ENCODE peak calls at places on chromosomes 6 and 20, in four cellular contexts. H, L, B and Y are unnamed samples.

GRCh38 chr20:22353586-22353985 is 230.8 kb downstream of the FOXA2 start:
- DNase-seq in B (no peak), H (no peak), L (no peak), Y (no peak)

GRCh38 chr6:28349344-28349891 is 329 bp upstream of the ZKSCAN3 start:
- DNase-seq in B (no peak), H (no peak), L (no peak), Y (no peak)

GRCh38 chr6:27553123-27553904 is 80.4 kb upstream of the ZNF184 start:
- DNase-seq in L (peak; percentile 83), H (no peak), B (peak; percentile 82), Y (peak; percentile 30)

GRCh38 chr6:121651420-121651819 is 216.0 kb downstream of the GJA1 start:
- DNase-seq in L (no peak), H (no peak), B (no peak), Y (no peak)

GRCh38 chr6:154164397-154164796 is 125.4 kb downstream of the OPRM1 start:
- DNase-seq in H (no peak), B (no peak), L (no peak), Y (no peak)

GRCh38 chr20:63775096-63775978 is 35.8 kb downstream of the SLC2A4RG start:
- DNase-seq in B (no peak), L (peak; percentile 48), H (no peak), Y (no peak)

GRCh38 chr6:1485678-1486077 is 96.3 kb downstream of the FOXF2 start:
- DNase-seq in L (no peak), B (no peak), H (no peak), Y (no peak)

GRCh38 chr20:46507760-46508407 is 5.5 kb downstream of the ZNF334 start:
- DNase-seq in L (no peak), B (no peak), H (no peak), Y (no peak)

GRCh38 chr6:110476046-110476849 is at the start of gene SLC22A16:
- DNase-seq in L (no peak), H (no peak), B (no peak), Y (peak; percentile 37)

GRCh38 chr6:99344289-99344688 is 5.2 kb downstream of the FAXC start:
- DNase-seq in B (no peak), H (no peak), L (no peak), Y (no peak)

GRCh38 chr20:44038681-44039123 is 124.0 kb downstream of the TOX2 start:
- DNase-seq in B (no peak), L (no peak), H (no peak), Y (no peak)

GRCh38 chr6:14598017-14598864 is 480.7 kb downstream of the CD83 start:
- DNase-seq in B (no peak), H (no peak), L (no peak), Y (no peak)

GRCh38 chr20:43837856-43838702 is 76.6 kb upstream of the TOX2 start:
- DNase-seq in L (no peak), B (no peak), H (no peak), Y (no peak)

GRCh38 chr6:5315883-5316282 is 54.6 kb downstream of the FARS2 start:
- DNase-seq in H (no peak), L (no peak), B (no peak), Y (no peak)

GRCh38 chr6:109526905-109527628 is 44.0 kb upstream of the ZBTB24 start:
- DNase-seq in L (peak; percentile 62), H (no peak), B (peak; percentile 28), Y (no peak)

GRCh38 chr20:37341632-37342031 is 4.3 kb upstream of the SRC start:
- DNase-seq in L (no peak), B (no peak), H (no peak), Y (no peak)

DNA sequence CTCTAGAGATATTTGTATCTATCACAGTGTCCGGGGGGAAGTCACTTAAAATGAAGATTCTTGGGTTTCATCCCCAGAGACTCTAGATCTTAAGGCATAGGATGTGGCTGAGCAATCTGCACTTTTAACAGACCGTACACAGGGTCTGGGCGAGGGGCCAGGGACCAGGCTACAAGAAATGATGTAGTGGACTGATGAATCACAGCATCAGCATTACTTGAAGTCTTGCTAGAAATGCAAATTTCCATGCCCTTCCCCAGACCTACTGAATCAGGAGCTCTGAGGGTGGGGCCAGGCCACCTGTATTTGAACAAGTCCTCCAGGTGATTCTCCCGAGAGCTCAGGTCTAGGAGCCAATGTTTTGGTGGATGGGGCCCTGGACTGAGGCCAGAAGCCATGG is 168.4 kb downstream of the DOK5 start:
- DNase-seq in B (no peak), H (no peak), L (no peak), Y (no peak)
- TF ChIP-seq SPI1 in B (no peak), H (no peak), L (no peak), Y (no peak)

DNA sequence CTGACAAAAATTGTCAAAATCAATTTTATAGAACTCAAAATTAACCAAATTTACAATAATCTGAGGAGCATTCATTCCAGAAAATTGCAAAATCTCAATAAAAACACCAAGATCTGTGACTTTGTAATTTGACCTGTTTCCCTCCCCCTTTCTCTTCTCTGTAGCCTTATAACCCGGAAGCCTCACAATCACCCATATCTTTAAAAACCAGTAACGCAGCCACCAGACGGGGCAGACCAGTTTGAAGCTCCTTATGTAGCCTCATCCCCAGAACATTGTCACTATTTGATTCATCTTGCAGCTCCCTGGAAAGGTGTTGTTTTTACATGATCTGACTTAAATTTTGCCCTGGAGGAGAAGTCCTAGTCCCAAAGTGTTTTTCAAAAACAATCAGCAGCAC is 27.5 kb upstream of the TGM6 start:
- DNase-seq in L (peak; percentile 18), H (no peak), B (no peak), Y (no peak)
- TF ChIP-seq SPI1 in L (no peak), H (no peak), B (no peak), Y (no peak)

GRCh38 chr20:62346398-62347150 is 20.5 kb downstream of the LAMA5 start:
- DNase-seq in B (no peak), H (no peak), L (no peak), Y (no peak)

GRCh38 chr20:62347445-62347844 is 19.7 kb downstream of the LAMA5 start:
- DNase-seq in L (no peak), H (no peak), B (no peak), Y (no peak)

GRCh38 chr20:62344782-62345181 is 22.3 kb downstream of the LAMA5 start:
- DNase-seq in B (no peak), H (no peak), L (no peak), Y (no peak)

GRCh38 chr20:62347151-62347404 is 20.0 kb downstream of the LAMA5 start:
- DNase-seq in B (no peak), L (no peak), H (no peak), Y (no peak)

DNA sequence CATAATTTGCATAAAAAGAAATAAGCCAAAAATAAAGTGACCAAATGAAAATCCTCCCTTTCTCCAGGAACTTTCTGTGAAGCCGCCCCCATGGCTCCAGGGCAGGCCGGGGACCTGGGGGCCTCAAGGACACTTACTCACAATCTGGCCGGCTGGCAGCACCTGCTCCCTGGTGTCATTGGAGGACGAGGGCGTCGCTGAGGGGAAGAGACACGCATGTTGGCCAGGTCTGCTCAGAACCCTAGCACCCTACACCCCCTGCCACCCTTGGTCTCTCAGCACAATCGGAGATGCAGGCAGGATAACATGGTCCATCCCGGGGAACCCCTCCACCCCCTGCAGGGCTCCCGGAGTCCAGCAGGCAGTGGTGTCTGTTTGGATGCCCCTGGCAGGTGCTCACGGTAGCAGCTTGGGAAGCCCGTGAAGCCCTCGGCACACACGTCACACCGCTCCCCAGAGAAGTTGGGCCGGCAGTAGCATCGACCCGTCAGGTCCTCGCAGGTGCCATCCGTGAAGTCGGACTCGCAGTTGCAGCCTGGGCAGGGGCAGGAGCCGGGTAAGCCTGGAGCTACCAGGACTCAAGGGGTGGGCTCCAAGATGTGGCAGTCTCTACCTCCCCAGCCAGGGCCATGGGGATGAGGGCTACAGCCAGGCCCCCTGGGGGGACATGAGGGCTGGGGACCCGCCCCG is 21.3 kb downstream of the LAMA5 start:
- DNase-seq in H (no peak), L (no peak), B (no peak), Y (no peak)
- TF ChIP-seq SPI1 in H (no peak), L (no peak), B (no peak), Y (no peak)

GRCh38 chr20:20367681-20368413 is at the start of gene INSM1:
- DNase-seq in L (no peak), B (no peak), H (no peak), Y (peak; percentile 42)
- TF ChIP-seq SPI1 in L (no peak), B (no peak), H (no peak), Y (no peak)

DNA sequence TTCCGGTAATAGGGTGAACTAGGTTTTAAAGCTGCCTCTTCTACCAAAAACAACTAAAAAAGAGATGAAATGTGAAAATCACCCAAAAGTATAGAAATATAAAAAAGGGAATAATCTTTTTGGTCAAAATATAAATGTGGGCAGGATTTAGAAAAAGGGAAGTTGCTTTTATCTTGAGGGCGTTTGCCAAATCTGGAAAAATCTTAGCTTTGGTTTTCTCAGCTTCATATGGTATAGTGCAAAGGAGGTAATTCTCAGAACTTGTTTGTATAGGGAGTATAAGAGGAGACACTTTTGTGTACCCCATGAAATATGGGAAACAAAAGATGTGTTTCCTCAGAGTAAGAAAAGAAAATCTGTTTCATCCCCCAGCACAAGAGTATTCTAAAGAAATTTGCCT is 54.2 kb upstream of the TRIM26 start:
- DNase-seq in L (no peak), B (no peak), H (no peak), Y (no peak)
- TF ChIP-seq SPI1 in L (no peak), B (no peak), H (peak; percentile 1), Y (no peak)

DNA sequence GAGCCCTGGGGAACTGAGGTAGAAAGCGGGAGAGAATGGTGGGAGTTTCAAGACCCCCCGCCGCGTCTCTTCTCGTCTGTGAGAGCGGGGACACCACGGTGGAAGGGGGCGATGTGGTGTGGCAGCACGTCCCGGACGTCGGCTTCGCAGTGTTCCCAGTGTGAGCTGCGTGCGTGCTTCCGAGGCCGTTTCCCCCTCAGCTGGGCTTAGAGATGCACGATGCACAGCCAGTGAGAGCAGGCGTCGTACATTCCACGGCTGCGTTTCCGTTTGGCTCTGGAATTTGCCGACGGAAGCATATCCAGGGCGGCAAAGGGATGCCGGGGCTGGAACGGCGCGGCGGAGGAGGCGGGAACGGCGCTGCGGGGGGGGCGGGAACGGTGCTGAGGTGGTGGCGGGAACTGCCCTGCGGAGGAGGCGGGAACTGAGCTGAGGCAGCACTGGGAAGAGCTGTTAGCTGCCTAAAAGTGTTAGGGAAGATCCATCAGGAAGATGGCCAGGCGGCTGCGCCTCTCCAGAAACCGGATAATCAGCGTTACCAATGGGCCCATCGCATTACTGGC is 37.7 kb downstream of the KIF25 start:
- DNase-seq in B (no peak), H (no peak), L (peak; percentile 74), Y (no peak)
- TF ChIP-seq SPI1 in B (no peak), H (no peak), L (no peak), Y (no peak)

DNA sequence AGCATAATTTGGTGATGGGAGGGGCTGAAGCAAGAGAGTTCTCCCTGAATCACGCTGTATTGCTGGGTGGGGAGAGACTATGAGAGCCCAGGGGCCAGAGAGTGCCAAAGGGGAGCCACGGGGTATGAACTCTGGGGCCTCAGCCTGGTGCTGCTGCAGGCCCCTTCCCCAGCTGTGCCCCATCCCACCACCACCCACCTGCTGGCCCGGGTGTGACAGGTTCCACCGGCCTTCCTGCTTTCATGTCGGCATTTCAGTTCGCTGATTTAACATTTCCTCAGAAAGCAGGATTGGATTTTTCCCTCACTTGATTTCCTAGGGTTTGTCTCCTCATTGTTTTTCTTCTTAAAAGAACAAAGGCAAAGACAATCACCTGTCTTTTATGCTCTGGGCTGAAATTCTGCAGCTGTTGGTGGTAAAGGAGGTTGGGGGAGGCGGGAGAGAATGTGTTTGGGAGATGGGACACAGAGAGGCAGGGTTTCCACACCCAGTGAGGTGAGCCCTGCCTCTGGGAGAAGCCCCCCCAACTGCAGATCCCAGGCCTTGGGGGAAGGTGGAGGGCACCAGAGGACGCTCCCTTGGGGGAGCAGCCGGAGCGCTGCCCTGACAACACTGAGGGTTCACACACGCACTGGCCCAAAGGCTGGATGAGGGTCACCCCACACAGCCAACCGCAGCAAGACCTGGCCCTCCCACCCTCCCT is 10.3 kb upstream of the MLN start:
- DNase-seq in B (no peak), L (no peak), H (no peak), Y (no peak)
- TF ChIP-seq SPI1 in B (no peak), L (no peak), H (no peak), Y (no peak)